ENCODE peak calls at places on chromosomes 6 and 20, in four cellular contexts. One of them, this sample, is unnamed.

GRCh38 chr6:63510786-63511185 is 61.5 kb upstream of the LOC128125822 start:
- DNase-seq in upper lobe of right lung: no peak
- DNase-seq in CD4-positive, alpha-beta memory T cell: no peak
- DNase-seq in body of pancreas: no peak
- DNase-seq in this sample: no peak

GRCh38 chr20:10357061-10357708 is 76.8 kb downstream of the MKKS start:
- DNase-seq in CD4-positive, alpha-beta memory T cell: no peak
- DNase-seq in body of pancreas: no peak
- DNase-seq in upper lobe of right lung: no peak
- DNase-seq in this sample: no peak

GRCh38 chr6:2970034-2970685 is 1.2 kb downstream of the SERPINB6 start:
- DNase-seq in CD4-positive, alpha-beta memory T cell: no peak
- DNase-seq in body of pancreas: no peak
- DNase-seq in upper lobe of right lung: no peak
- DNase-seq in this sample: no peak

GRCh38 chr6:29661071-29661470 is 4.2 kb downstream of the MOG start:
- DNase-seq in upper lobe of right lung: no peak
- DNase-seq in body of pancreas: no peak
- DNase-seq in CD4-positive, alpha-beta memory T cell: no peak
- DNase-seq in this sample: no peak

GRCh38 chr20:37643400-37643799 is 50.4 kb upstream of the CTNNBL1 start:
- DNase-seq in upper lobe of right lung: no peak
- DNase-seq in CD4-positive, alpha-beta memory T cell: no peak
- DNase-seq in body of pancreas: no peak
- DNase-seq in this sample: no peak

GRCh38 chr20:39935921-39936320 is 753.1 kb downstream of the MAFB start:
- DNase-seq in body of pancreas: no peak
- DNase-seq in upper lobe of right lung: no peak
- DNase-seq in CD4-positive, alpha-beta memory T cell: no peak
- DNase-seq in this sample: no peak

GRCh38 chr6:96420294-96420693 is 101.3 kb upstream of the UFL1 start:
- DNase-seq in upper lobe of right lung: no peak
- DNase-seq in body of pancreas: no peak
- DNase-seq in CD4-positive, alpha-beta memory T cell: no peak
- DNase-seq in this sample: no peak

GRCh38 chr6:83920017-83920416 is 60.5 kb downstream of the CYB5R4 start:
- DNase-seq in CD4-positive, alpha-beta memory T cell: no peak
- DNase-seq in body of pancreas: no peak
- DNase-seq in upper lobe of right lung: no peak
- DNase-seq in this sample: no peak

GRCh38 chr6:53358440-53359087 is 9.8 kb upstream of the ELOVL5 start:
- DNase-seq in CD4-positive, alpha-beta memory T cell: no peak
- DNase-seq in body of pancreas: no peak
- DNase-seq in upper lobe of right lung: no peak
- DNase-seq in this sample: no peak

GRCh38 chr6:20699402-20699801 is 165.1 kb downstream of the CDKAL1 start:
- DNase-seq in body of pancreas: peak; percentile 55
- DNase-seq in CD4-positive, alpha-beta memory T cell: no peak
- DNase-seq in upper lobe of right lung: no peak
- DNase-seq in this sample: no peak

GRCh38 chr6:142756215-142756630 is 188.8 kb downstream of the HIVEP2 start:
- DNase-seq in upper lobe of right lung: no peak
- DNase-seq in body of pancreas: no peak
- DNase-seq in CD4-positive, alpha-beta memory T cell: no peak
- DNase-seq in this sample: no peak

GRCh38 chr6:134007077-134007476 is 45.3 kb downstream of the SLC2A12 start:
- DNase-seq in upper lobe of right lung: peak; percentile 79
- DNase-seq in body of pancreas: peak; percentile 86
- DNase-seq in CD4-positive, alpha-beta memory T cell: no peak
- DNase-seq in this sample: no peak

GRCh38 chr6:71248306-71248705 is 40.3 kb upstream of the OGFRL1 start:
- DNase-seq in body of pancreas: no peak
- DNase-seq in CD4-positive, alpha-beta memory T cell: no peak
- DNase-seq in upper lobe of right lung: no peak
- DNase-seq in this sample: no peak

GRCh38 chr6:84769247-84769646 is 4.8 kb upstream of the TBX18 start:
- DNase-seq in upper lobe of right lung: no peak
- DNase-seq in CD4-positive, alpha-beta memory T cell: no peak
- DNase-seq in body of pancreas: no peak
- DNase-seq in this sample: no peak

GRCh38 chr20:51450221-51450712 is 92.3 kb downstream of the NFATC2 start:
- DNase-seq in CD4-positive, alpha-beta memory T cell: no peak
- DNase-seq in body of pancreas: no peak
- DNase-seq in upper lobe of right lung: no peak
- DNase-seq in this sample: no peak

GRCh38 chr20:44288252-44288651 is 22.8 kb downstream of the FITM2 start:
- DNase-seq in CD4-positive, alpha-beta memory T cell: peak; percentile 14
- DNase-seq in upper lobe of right lung: no peak
- DNase-seq in body of pancreas: no peak
- DNase-seq in this sample: no peak

GRCh38 chr20:1320902-1321653 is 7.9 kb downstream of the SDCBP2 start:
- DNase-seq in CD4-positive, alpha-beta memory T cell: no peak
- DNase-seq in upper lobe of right lung: no peak
- DNase-seq in body of pancreas: no peak
- DNase-seq in this sample: no peak

GRCh38 chr6:43842231-43842794 is 72.3 kb downstream of the VEGFA start:
- DNase-seq in CD4-positive, alpha-beta memory T cell: no peak
- DNase-seq in upper lobe of right lung: no peak
- DNase-seq in body of pancreas: no peak
- DNase-seq in this sample: no peak

GRCh38 chr6:129491436-129491835 is 218.5 kb downstream of the ARHGAP18 start:
- DNase-seq in upper lobe of right lung: no peak
- DNase-seq in body of pancreas: no peak
- DNase-seq in CD4-positive, alpha-beta memory T cell: no peak
- DNase-seq in this sample: no peak

GRCh38 chr6:34319471-34319885 is 70.7 kb upstream of the SMIM29 start:
- DNase-seq in body of pancreas: no peak
- DNase-seq in upper lobe of right lung: no peak
- DNase-seq in CD4-positive, alpha-beta memory T cell: no peak
- DNase-seq in this sample: no peak

GRCh38 chr6:111938710-111939109 is 65.5 kb upstream of the FYN start:
- DNase-seq in CD4-positive, alpha-beta memory T cell: no peak
- DNase-seq in upper lobe of right lung: no peak
- DNase-seq in body of pancreas: no peak
- DNase-seq in this sample: no peak

GRCh38 chr6:100886078-100886477 is 4.9 kb upstream of the ASCC3 start:
- DNase-seq in CD4-positive, alpha-beta memory T cell: no peak
- DNase-seq in body of pancreas: no peak
- DNase-seq in upper lobe of right lung: no peak
- DNase-seq in this sample: no peak

GRCh38 chr20:62929051-62929538 is 2.8 kb upstream of the DIDO1 start:
- DNase-seq in body of pancreas: peak; percentile 82
- DNase-seq in CD4-positive, alpha-beta memory T cell: peak; percentile 39
- DNase-seq in upper lobe of right lung: peak; percentile 87
- DNase-seq in this sample: peak; percentile 53

GRCh38 chr20:62362991-62363919 is 3.9 kb downstream of the LAMA5 start:
- DNase-seq in upper lobe of right lung: peak; percentile 63
- DNase-seq in CD4-positive, alpha-beta memory T cell: no peak
- DNase-seq in body of pancreas: peak; percentile 35
- DNase-seq in this sample: peak; percentile 28

GRCh38 chr6:16438677-16439615 is 200.6 kb downstream of the GMPR start:
- DNase-seq in CD4-positive, alpha-beta memory T cell: no peak
- DNase-seq in upper lobe of right lung: no peak
- DNase-seq in body of pancreas: no peak
- DNase-seq in this sample: peak; percentile 27

GRCh38 chr6:72287801-72288200 is 334.1 kb upstream of the KCNQ5 start:
- DNase-seq in upper lobe of right lung: peak; percentile 26
- DNase-seq in CD4-positive, alpha-beta memory T cell: no peak
- DNase-seq in body of pancreas: no peak
- DNase-seq in this sample: no peak

GRCh38 chr6:37495199-37495913 is 4.3 kb downstream of the CCDC167 start:
- DNase-seq in body of pancreas: no peak
- DNase-seq in CD4-positive, alpha-beta memory T cell: no peak
- DNase-seq in upper lobe of right lung: no peak
- DNase-seq in this sample: no peak
- H3K4me1 ChIP-seq in body of pancreas: peaks cover 9% of the 10 kb centered on the region
- H3K4me1 ChIP-seq in CD4-positive, alpha-beta memory T cell: peaks cover 88% of the 10 kb centered on the region
- H3K4me1 ChIP-seq in upper lobe of right lung: peaks cover 6% of the 10 kb centered on the region
- H3K4me1 ChIP-seq in this sample: no peaks in the 10 kb centered on the region

GRCh38 chr20:4384961-4385360 is 336.7 kb upstream of the PRND start:
- DNase-seq in body of pancreas: no peak
- DNase-seq in CD4-positive, alpha-beta memory T cell: no peak
- DNase-seq in upper lobe of right lung: no peak
- DNase-seq in this sample: no peak
- H3K4me3 ChIP-seq in body of pancreas: no peak overlapping the region
- H3K4me3 ChIP-seq in CD4-positive, alpha-beta memory T cell: no peak overlapping the region
- H3K4me3 ChIP-seq in upper lobe of right lung: no peak overlapping the region
- H3K4me3 ChIP-seq in this sample: no peak overlapping the region

DNA sequence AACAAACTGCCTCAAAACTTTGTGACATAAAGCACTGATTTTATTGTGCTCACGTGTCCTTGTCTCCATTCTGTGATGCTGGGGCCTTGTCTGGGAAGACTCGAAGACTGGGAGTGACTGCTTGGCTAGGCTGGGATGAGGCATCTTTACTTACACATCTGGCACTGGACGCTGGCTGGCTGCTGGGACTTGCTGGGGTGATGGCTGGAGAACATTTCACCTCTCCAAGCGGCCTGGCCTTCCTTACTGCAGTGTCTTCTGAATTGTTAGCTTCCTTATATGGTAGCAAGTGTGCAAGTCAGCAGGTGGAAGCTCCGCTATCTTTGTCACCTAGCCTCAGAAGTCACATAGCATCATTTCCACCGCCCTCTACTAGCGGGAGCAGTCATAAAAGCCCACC is 313.1 kb downstream of the NRN1 start:
- DNase-seq in CD4-positive, alpha-beta memory T cell: no peak
- DNase-seq in upper lobe of right lung: no peak
- DNase-seq in body of pancreas: no peak
- DNase-seq in this sample: no peak
- H3K9me3 ChIP-seq in CD4-positive, alpha-beta memory T cell: no peaks in the 10 kb centered on the region
- H3K9me3 ChIP-seq in upper lobe of right lung: no peaks in the 10 kb centered on the region
- H3K9me3 ChIP-seq in body of pancreas: no peaks in the 10 kb centered on the region
- H3K9me3 ChIP-seq in this sample: no peaks in the 10 kb centered on the region

GRCh38 chr6:158042245-158042798 is 60.7 kb downstream of the SYNJ2 start:
- DNase-seq in CD4-positive, alpha-beta memory T cell: no peak
- DNase-seq in upper lobe of right lung: peak; percentile 51
- DNase-seq in body of pancreas: no peak
- DNase-seq in this sample: peak; percentile 66
- H3K4me1 ChIP-seq in CD4-positive, alpha-beta memory T cell: peaks cover 17% of the 10 kb centered on the region
- H3K4me1 ChIP-seq in upper lobe of right lung: peaks cover 17% of the 10 kb centered on the region
- H3K4me1 ChIP-seq in body of pancreas: peaks cover 14% of the 10 kb centered on the region
- H3K4me1 ChIP-seq in this sample: peaks cover 19% of the 10 kb centered on the region

GRCh38 chr6:27124252-27124657 is 123.2 kb upstream of the PRSS16 start:
- DNase-seq in body of pancreas: no peak
- DNase-seq in upper lobe of right lung: no peak
- DNase-seq in CD4-positive, alpha-beta memory T cell: no peak
- DNase-seq in this sample: no peak

GRCh38 chr6:27119761-27120160 is 127.7 kb upstream of the PRSS16 start:
- DNase-seq in upper lobe of right lung: no peak
- DNase-seq in CD4-positive, alpha-beta memory T cell: no peak
- DNase-seq in body of pancreas: no peak
- DNase-seq in this sample: no peak

GRCh38 chr6:27126046-27126814 is 121.3 kb upstream of the PRSS16 start:
- DNase-seq in upper lobe of right lung: no peak
- DNase-seq in body of pancreas: no peak
- DNase-seq in CD4-positive, alpha-beta memory T cell: no peak
- DNase-seq in this sample: no peak

GRCh38 chr6:27119329-27119728 is 128.2 kb upstream of the PRSS16 start:
- DNase-seq in upper lobe of right lung: no peak
- DNase-seq in body of pancreas: no peak
- DNase-seq in CD4-positive, alpha-beta memory T cell: no peak
- DNase-seq in this sample: no peak

GRCh38 chr6:27121640-27122039 is 125.9 kb upstream of the PRSS16 start:
- DNase-seq in upper lobe of right lung: no peak
- DNase-seq in CD4-positive, alpha-beta memory T cell: no peak
- DNase-seq in body of pancreas: no peak
- DNase-seq in this sample: no peak
- H3K4me3 ChIP-seq in upper lobe of right lung: no peak overlapping the region
- H3K4me3 ChIP-seq in CD4-positive, alpha-beta memory T cell: no peak overlapping the region
- H3K4me3 ChIP-seq in body of pancreas: no peak overlapping the region
- H3K4me3 ChIP-seq in this sample: no peak overlapping the region

GRCh38 chr6:103908898-103909297 is 950.8 kb downstream of the HACE1 start:
- DNase-seq in CD4-positive, alpha-beta memory T cell: no peak
- DNase-seq in body of pancreas: no peak
- DNase-seq in upper lobe of right lung: no peak
- DNase-seq in this sample: no peak
- H3K9me3 ChIP-seq in CD4-positive, alpha-beta memory T cell: no peaks in the 10 kb centered on the region
- H3K9me3 ChIP-seq in body of pancreas: no peaks in the 10 kb centered on the region
- H3K9me3 ChIP-seq in upper lobe of right lung: no peaks in the 10 kb centered on the region
- H3K9me3 ChIP-seq in this sample: no peaks in the 10 kb centered on the region